ENCODE peak calls at places on chromosome 5, in ten cellular contexts. Q, O, V, I, B, F, G, W, J and D are unnamed samples.

GRCh38 chr5:9381464-9381863 is 164.4 kb downstream of the SEMA5A start:
- DNase-seq in Q (no peak), O (no peak), V (no peak), I (no peak), B (no peak), F (no peak), G (no peak), W (no peak), J (no peak), D (peak)

GRCh38 chr5:96321371-96321770 is 111.7 kb downstream of the PCSK1 start:
- DNase-seq in Q (peak), O (no peak), V (no peak), I (no peak), B (no peak), F (no peak), G (peak), W (no peak), J (no peak), D (no peak)

GRCh38 chr5:66174338-66174737 is 30.2 kb downstream of the SREK1 start:
- DNase-seq in Q (peak), O (no peak), V (no peak), I (no peak), B (peak), F (no peak), G (peak), W (no peak), J (no peak), D (no peak)

GRCh38 chr5:95876782-95877181 is 54.3 kb upstream of the GLRX start:
- DNase-seq in Q (no peak), O (no peak), V (no peak), I (no peak), B (no peak), F (no peak), G (no peak), W (no peak), J (no peak), D (no peak)

GRCh38 chr5:29296548-29296947 is 1896.9 kb upstream of the CDH6 start:
- DNase-seq in Q (no peak), O (no peak), V (no peak), I (no peak), B (no peak), F (no peak), G (no peak), W (no peak), J (no peak), D (no peak)

GRCh38 chr5:35857606-35858205 is 1.0 kb downstream of the IL7R start:
- DNase-seq in Q (peak), O (no peak), V (no peak), I (no peak), B (peak), F (no peak), G (peak), W (no peak), J (no peak), D (no peak)

GRCh38 chr5:177296581-177296980 is 6.9 kb downstream of the RAB24 start:
- DNase-seq in Q (no peak), O (no peak), V (no peak), I (no peak), B (no peak), F (no peak), G (no peak), W (no peak), J (no peak), D (no peak)

GRCh38 chr5:140345919-140346347 is 470 bp downstream of the HBEGF start:
- DNase-seq in Q (peak), O (no peak), V (no peak), I (no peak), B (no peak), F (no peak), G (peak), W (no peak), J (peak), D (no peak)

GRCh38 chr5:96322217-96322616 is 110.8 kb downstream of the PCSK1 start:
- DNase-seq in Q (no peak), O (no peak), V (no peak), I (no peak), B (no peak), F (no peak), G (no peak), W (no peak), J (no peak), D (no peak)

GRCh38 chr5:81852277-81853004 is 101.5 kb upstream of the SSBP2 start:
- DNase-seq in Q (peak), O (peak), V (no peak), I (no peak), B (peak), F (no peak), G (peak), W (no peak), J (peak), D (no peak)

GRCh38 chr5:63963080-63963735 is 963 bp upstream of the HTR1A start:
- DNase-seq in Q (peak), O (peak), V (no peak), I (no peak), B (peak), F (no peak), G (peak), W (no peak), J (peak), D (peak)